ENCODE peak calls at places on chromosomes 1 and 21, in nine cellular contexts. L is stimulated activated naive CD4-positive, alpha-beta T cell; J is HL-60; K is mesenchymal stem cell; A is activated T-helper 1 cell treated with anti-CD3 and anti-CD28 coated beads, Interleukin-2, amount 50 U/mL, for 16 hours; Q is Daoy; N is CD4-positive, alpha-beta memory T cell; P is HT-29; O is stimulated activated CD4-positive, alpha-beta T cell treated with anti-CD3 and anti-CD28 coated beads, Interleukin-12 subunit alpha, Interleukin-12 subunit beta, amount 100 ng/mL, for 4 hours. H is an unnamed sample.

GRCh38 chr1:7930547-7931445 is 9.8 kb downstream of the TNFRSF9 start:
- DNase-seq in L (no peak), J (no peak), K (no peak), A (no peak), Q (no peak), N (peak; percentile 53), P (no peak), O (no peak), H (no peak)

GRCh38 chr1:26598890-26599289 is 69.3 kb downstream of the RPS6KA1 start:
- DNase-seq in L (no peak), J (no peak), K (no peak), A (no peak), Q (no peak), N (no peak), P (peak; percentile 40), O (no peak), H (peak; percentile 64)

GRCh38 chr1:87980494-87980893 is 651.8 kb downstream of the LMO4 start:
- DNase-seq in L (no peak), J (no peak), K (no peak), A (no peak), Q (peak; percentile 17), N (no peak), P (no peak), O (no peak), H (no peak)

GRCh38 chr1:193549067-193549466 is 362.7 kb upstream of the B3GALT2 start:
- DNase-seq in L (no peak), J (no peak), K (no peak), A (no peak), Q (no peak), N (no peak), P (peak; percentile 31), O (no peak), H (no peak)

GRCh38 chr1:23810818-23811420 is 10.4 kb upstream of the GALE start:
- DNase-seq in L (peak; percentile 39), J (peak; percentile 81), K (peak; percentile 16), A (no peak), Q (peak; percentile 49), N (peak; percentile 51), P (peak; percentile 58), O (peak; percentile 38), H (peak; percentile 79)

GRCh38 chr1:199173356-199173755 is 534.5 kb downstream of the PTPRC start:
- DNase-seq in L (no peak), J (no peak), K (peak; percentile 54), A (no peak), Q (no peak), N (peak; percentile 81), P (no peak), O (no peak), H (no peak)

GRCh38 chr1:12278998-12279397 is 49.2 kb downstream of the VPS13D start:
- DNase-seq in L (no peak), J (no peak), K (no peak), A (no peak), Q (no peak), N (no peak), P (no peak), O (no peak), H (no peak)

GRCh38 chr1:54453509-54453908 is 47.3 kb upstream of the SSBP3 start:
- DNase-seq in L (no peak), J (no peak), K (no peak), A (no peak), Q (no peak), N (no peak), P (no peak), O (no peak), H (no peak)

GRCh38 chr1:26696645-26697440 is 1.0 kb downstream of the ARID1A start:
- DNase-seq in L (peak; percentile 66), J (no peak), K (peak; percentile 35), A (peak; percentile 61), Q (peak; percentile 42), N (peak; percentile 78), P (peak; percentile 18), O (peak; percentile 71), H (no peak)

GRCh38 chr1:206924549-206925115 is 2.9 kb upstream of the FCMR start:
- DNase-seq in L (no peak), J (no peak), K (no peak), A (no peak), Q (no peak), N (no peak), P (no peak), O (no peak), H (no peak)

GRCh38 chr1:78619803-78620579 is at the start of gene IFI44L:
- DNase-seq in L (peak; percentile 70), J (no peak), K (peak; percentile 43), A (peak; percentile 42), Q (peak; percentile 63), N (peak; percentile 61), P (peak; percentile 26), O (peak; percentile 61), H (no peak)

GRCh38 chr1:10399487-10399917 is 638 bp downstream of the PGD start:
- DNase-seq in L (no peak), J (no peak), K (peak; percentile 65), A (no peak), Q (no peak), N (no peak), P (no peak), O (no peak), H (no peak)

GRCh38 chr1:66652556-66652955 is 99.7 kb upstream of the DYNLT5 start:
- DNase-seq in L (no peak), J (no peak), K (no peak), A (no peak), Q (no peak), N (no peak), P (no peak), O (no peak), H (no peak)

GRCh38 chr1:233319272-233319671 is 8.3 kb upstream of the MAP3K21 start:
- DNase-seq in L (no peak), J (no peak), K (no peak), A (no peak), Q (no peak), N (no peak), P (no peak), O (no peak), H (no peak)

GRCh38 chr1:247357062-247357780 is 25.6 kb upstream of the ZNF496 start:
- DNase-seq in L (no peak), J (no peak), K (peak; percentile 96), A (no peak), Q (peak; percentile 55), N (no peak), P (no peak), O (no peak), H (no peak)

GRCh38 chr1:46285730-46286477 is 17.5 kb downstream of the LRRC41 start:
- DNase-seq in L (no peak), J (no peak), K (no peak), A (no peak), Q (no peak), N (no peak), P (no peak), O (no peak), H (no peak)

GRCh38 chr1:43405219-43405875 is 15.6 kb downstream of the SZT2 start:
- DNase-seq in L (no peak), J (no peak), K (peak; percentile 20), A (no peak), Q (no peak), N (no peak), P (no peak), O (no peak), H (no peak)

GRCh38 chr21:45574081-45574501 is 31.9 kb upstream of the SLC19A1 start:
- DNase-seq in L (no peak), J (no peak), K (no peak), A (no peak), Q (no peak), N (no peak), P (no peak), O (no peak), H (no peak)

GRCh38 chr1:41591891-41592290 is 107.4 kb upstream of the EDN2 start:
- DNase-seq in L (no peak), J (no peak), K (no peak), A (no peak), Q (no peak), N (no peak), P (no peak), O (no peak), H (no peak)

GRCh38 chr21:42975886-42976608 is 1.7 kb downstream of the PKNOX1 start:
- DNase-seq in L (no peak), J (no peak), K (no peak), A (no peak), Q (no peak), N (no peak), P (no peak), O (no peak), H (no peak)

GRCh38 chr1:207049974-207050391 is 1.0 kb downstream of the YOD1 start:
- DNase-seq in L (peak; percentile 47), J (peak; percentile 28), K (peak; percentile 78), A (peak; percentile 29), Q (peak; percentile 37), N (peak; percentile 63), P (peak; percentile 84), O (peak; percentile 34), H (peak; percentile 12)

GRCh38 chr1:162069334-162070093 is at the start of gene NOS1AP:
- DNase-seq in L (peak; percentile 73), J (peak; percentile 28), K (peak; percentile 62), A (peak; percentile 64), Q (peak; percentile 84), N (peak; percentile 71), P (peak; percentile 89), O (peak; percentile 78), H (no peak)

GRCh38 chr1:62286778-62287224 is 32.4 kb downstream of the KANK4 start:
- DNase-seq in L (no peak), J (no peak), K (no peak), A (no peak), Q (peak; percentile 16), N (no peak), P (peak; percentile 7), O (no peak), H (no peak)

GRCh38 chr1:19477284-19478240 is 7.8 kb downstream of the CAPZB start:
- DNase-seq in L (no peak), J (no peak), K (peak; percentile 41), A (no peak), Q (no peak), N (peak; percentile 43), P (no peak), O (no peak), H (peak; percentile 81)

GRCh38 chr1:198530964-198531363 is 9.5 kb downstream of the ATP6V1G3 start:
- DNase-seq in L (no peak), J (no peak), K (no peak), A (no peak), Q (no peak), N (no peak), P (no peak), O (no peak), H (no peak)

GRCh38 chr1:56550132-56550531 is 29.2 kb downstream of the PLPP3 start:
- DNase-seq in L (no peak), J (no peak), K (no peak), A (no peak), Q (no peak), N (no peak), P (no peak), O (no peak), H (no peak)

GRCh38 chr1:28301368-28302174 is 27.3 kb upstream of the MED18 start:
- DNase-seq in L (no peak), J (no peak), K (no peak), A (no peak), Q (no peak), N (no peak), P (no peak), O (no peak), H (peak; percentile 48)

GRCh38 chr1:62900566-62900965 is 116.6 kb downstream of the ATG4C start:
- DNase-seq in L (no peak), J (no peak), K (no peak), A (no peak), Q (no peak), N (no peak), P (no peak), O (no peak), H (no peak)